ENCODE peak calls at places on chromosomes 3 and 15, in nine cellular contexts. One of them, this sample, is unnamed.

GRCh38 chr3:188034989-188035388 is 119.0 kb upstream of the LPP start:
- DNase-seq in pancreas: no peak
- DNase-seq in fibroblast of lung: no peak
- DNase-seq in hepatocyte: no peak
- DNase-seq in nephron progenitor cell: no peak
- DNase-seq in lung: no peak
- DNase-seq in heart left ventricle: no peak
- DNase-seq in IMR-90: no peak
- DNase-seq in tibial artery: no peak
- DNase-seq in this sample: no peak

GRCh38 chr15:25596644-25597562 is 158.1 kb upstream of the UBE3A start:
- DNase-seq in pancreas: no peak
- DNase-seq in fibroblast of lung: no peak
- DNase-seq in hepatocyte: peak
- DNase-seq in nephron progenitor cell: no peak
- DNase-seq in lung: no peak
- DNase-seq in heart left ventricle: no peak
- DNase-seq in IMR-90: no peak
- DNase-seq in tibial artery: no peak
- DNase-seq in this sample: no peak

GRCh38 chr3:180359381-180360279 is 242.3 kb upstream of the TTC14 start:
- DNase-seq in pancreas: no peak
- DNase-seq in fibroblast of lung: no peak
- DNase-seq in hepatocyte: no peak
- DNase-seq in nephron progenitor cell: no peak
- DNase-seq in lung: no peak
- DNase-seq in heart left ventricle: no peak
- DNase-seq in IMR-90: no peak
- DNase-seq in tibial artery: no peak
- DNase-seq in this sample: no peak

GRCh38 chr3:194661374-194661773 is 10.6 kb downstream of the LSG1 start:
- DNase-seq in pancreas: no peak
- DNase-seq in fibroblast of lung: peak
- DNase-seq in hepatocyte: no peak
- DNase-seq in nephron progenitor cell: no peak
- DNase-seq in lung: no peak
- DNase-seq in heart left ventricle: no peak
- DNase-seq in IMR-90: no peak
- DNase-seq in tibial artery: no peak
- DNase-seq in this sample: no peak

GRCh38 chr15:78889000-78889399 is 16.3 kb downstream of the MORF4L1 start:
- DNase-seq in pancreas: no peak
- DNase-seq in fibroblast of lung: no peak
- DNase-seq in hepatocyte: no peak
- DNase-seq in nephron progenitor cell: no peak
- DNase-seq in lung: no peak
- DNase-seq in heart left ventricle: no peak
- DNase-seq in IMR-90: no peak
- DNase-seq in tibial artery: no peak
- DNase-seq in this sample: no peak

GRCh38 chr3:159480046-159480445 is 508.6 kb upstream of the IL12A start:
- DNase-seq in pancreas: no peak
- DNase-seq in fibroblast of lung: no peak
- DNase-seq in hepatocyte: no peak
- DNase-seq in nephron progenitor cell: no peak
- DNase-seq in lung: no peak
- DNase-seq in heart left ventricle: no peak
- DNase-seq in IMR-90: no peak
- DNase-seq in tibial artery: no peak
- DNase-seq in this sample: no peak

GRCh38 chr3:150495563-150496168 is 50.6 kb downstream of the SERP1 start:
- DNase-seq in pancreas: no peak
- DNase-seq in fibroblast of lung: peak
- DNase-seq in hepatocyte: peak
- DNase-seq in nephron progenitor cell: peak
- DNase-seq in lung: no peak
- DNase-seq in heart left ventricle: no peak
- DNase-seq in IMR-90: peak
- DNase-seq in tibial artery: no peak
- DNase-seq in this sample: no peak

GRCh38 chr3:17605032-17605431 is 137.4 kb downstream of the TBC1D5 start:
- DNase-seq in pancreas: no peak
- DNase-seq in fibroblast of lung: peak
- DNase-seq in hepatocyte: peak
- DNase-seq in nephron progenitor cell: no peak
- DNase-seq in lung: no peak
- DNase-seq in heart left ventricle: no peak
- DNase-seq in IMR-90: peak
- DNase-seq in tibial artery: no peak
- DNase-seq in this sample: no peak

GRCh38 chr15:95557226-95558046 is 773.1 kb upstream of the NR2F2 start:
- DNase-seq in pancreas: no peak
- DNase-seq in fibroblast of lung: peak
- DNase-seq in hepatocyte: peak
- DNase-seq in nephron progenitor cell: peak
- DNase-seq in lung: no peak
- DNase-seq in heart left ventricle: no peak
- DNase-seq in IMR-90: peak
- DNase-seq in tibial artery: peak
- DNase-seq in this sample: no peak

GRCh38 chr15:80695911-80696651 is 971 bp downstream of the ABHD17C start:
- DNase-seq in pancreas: peak
- DNase-seq in fibroblast of lung: peak
- DNase-seq in hepatocyte: peak
- DNase-seq in nephron progenitor cell: peak
- DNase-seq in lung: peak
- DNase-seq in heart left ventricle: peak
- DNase-seq in IMR-90: no peak
- DNase-seq in tibial artery: no peak
- DNase-seq in this sample: no peak

GRCh38 chr15:26970712-26971210 is at the start of gene GABRG3:
- DNase-seq in pancreas: no peak
- DNase-seq in fibroblast of lung: no peak
- DNase-seq in hepatocyte: peak
- DNase-seq in nephron progenitor cell: peak
- DNase-seq in lung: no peak
- DNase-seq in heart left ventricle: no peak
- DNase-seq in IMR-90: no peak
- DNase-seq in tibial artery: no peak
- DNase-seq in this sample: no peak

GRCh38 chr15:66842710-66843441 is 140.8 kb downstream of the SMAD6 start:
- DNase-seq in pancreas: peak
- DNase-seq in fibroblast of lung: peak
- DNase-seq in hepatocyte: peak
- DNase-seq in nephron progenitor cell: peak
- DNase-seq in lung: peak
- DNase-seq in heart left ventricle: peak
- DNase-seq in IMR-90: peak
- DNase-seq in tibial artery: peak
- DNase-seq in this sample: peak

GRCh38 chr3:38349684-38350359 is 3.2 kb downstream of the XYLB start:
- DNase-seq in pancreas: no peak
- DNase-seq in fibroblast of lung: peak
- DNase-seq in hepatocyte: no peak
- DNase-seq in nephron progenitor cell: no peak
- DNase-seq in lung: no peak
- DNase-seq in heart left ventricle: no peak
- DNase-seq in IMR-90: peak
- DNase-seq in tibial artery: no peak
- DNase-seq in this sample: no peak

GRCh38 chr15:60651155-60651554 is 172.2 kb upstream of the ICE2 start:
- DNase-seq in pancreas: no peak
- DNase-seq in fibroblast of lung: peak
- DNase-seq in hepatocyte: no peak
- DNase-seq in nephron progenitor cell: no peak
- DNase-seq in lung: no peak
- DNase-seq in heart left ventricle: no peak
- DNase-seq in IMR-90: no peak
- DNase-seq in tibial artery: no peak
- DNase-seq in this sample: no peak

GRCh38 chr3:186413615-186414415 is 51.8 kb upstream of the DGKG start:
- DNase-seq in pancreas: peak
- DNase-seq in fibroblast of lung: peak
- DNase-seq in hepatocyte: peak
- DNase-seq in nephron progenitor cell: peak
- DNase-seq in lung: peak
- DNase-seq in heart left ventricle: peak
- DNase-seq in IMR-90: no peak
- DNase-seq in tibial artery: peak
- DNase-seq in this sample: no peak

GRCh38 chr3:33578325-33579180 is 138.3 kb upstream of the UBP1 start:
- DNase-seq in pancreas: no peak
- DNase-seq in fibroblast of lung: peak
- DNase-seq in hepatocyte: peak
- DNase-seq in nephron progenitor cell: no peak
- DNase-seq in lung: no peak
- DNase-seq in heart left ventricle: no peak
- DNase-seq in IMR-90: peak
- DNase-seq in tibial artery: no peak
- DNase-seq in this sample: no peak

GRCh38 chr3:194967126-194968117 is 281.7 kb downstream of the FAM43A start:
- DNase-seq in pancreas: no peak
- DNase-seq in fibroblast of lung: no peak
- DNase-seq in hepatocyte: no peak
- DNase-seq in nephron progenitor cell: no peak
- DNase-seq in lung: no peak
- DNase-seq in heart left ventricle: no peak
- DNase-seq in IMR-90: no peak
- DNase-seq in tibial artery: no peak
- DNase-seq in this sample: peak

GRCh38 chr3:190183121-190183520 is 62.4 kb upstream of the P3H2 start:
- DNase-seq in pancreas: no peak
- DNase-seq in fibroblast of lung: peak
- DNase-seq in hepatocyte: peak
- DNase-seq in nephron progenitor cell: no peak
- DNase-seq in lung: no peak
- DNase-seq in heart left ventricle: no peak
- DNase-seq in IMR-90: peak
- DNase-seq in tibial artery: no peak
- DNase-seq in this sample: no peak

GRCh38 chr3:195084746-195085145 is 186.2 kb downstream of the XXYLT1 start:
- DNase-seq in pancreas: no peak
- DNase-seq in fibroblast of lung: no peak
- DNase-seq in hepatocyte: no peak
- DNase-seq in nephron progenitor cell: no peak
- DNase-seq in lung: no peak
- DNase-seq in heart left ventricle: no peak
- DNase-seq in IMR-90: no peak
- DNase-seq in tibial artery: no peak
- DNase-seq in this sample: no peak

GRCh38 chr3:156172536-156172935 is 52.2 kb downstream of the KCNAB1 start:
- DNase-seq in pancreas: no peak
- DNase-seq in fibroblast of lung: no peak
- DNase-seq in hepatocyte: no peak
- DNase-seq in nephron progenitor cell: no peak
- DNase-seq in lung: no peak
- DNase-seq in heart left ventricle: no peak
- DNase-seq in IMR-90: no peak
- DNase-seq in tibial artery: no peak
- DNase-seq in this sample: no peak
- TF ChIP-seq CTCF in pancreas: no peak
- TF ChIP-seq CTCF in fibroblast of lung: no peak
- TF ChIP-seq CTCF in hepatocyte: no peak
- TF ChIP-seq CTCF in nephron progenitor cell: no peak
- TF ChIP-seq CTCF in lung: no peak
- TF ChIP-seq CTCF in heart left ventricle: no peak
- TF ChIP-seq CTCF in IMR-90: no peak
- TF ChIP-seq CTCF in tibial artery: no peak
- TF ChIP-seq CTCF in this sample: no peak

GRCh38 chr15:39312984-39313383 is 267.9 kb upstream of the THBS1 start:
- DNase-seq in pancreas: no peak
- DNase-seq in fibroblast of lung: no peak
- DNase-seq in hepatocyte: peak
- DNase-seq in nephron progenitor cell: no peak
- DNase-seq in lung: no peak
- DNase-seq in heart left ventricle: no peak
- DNase-seq in IMR-90: no peak
- DNase-seq in tibial artery: peak
- DNase-seq in this sample: no peak
- TF ChIP-seq CTCF in pancreas: no peak
- TF ChIP-seq CTCF in fibroblast of lung: no peak
- TF ChIP-seq CTCF in hepatocyte: peak
- TF ChIP-seq CTCF in nephron progenitor cell: no peak
- TF ChIP-seq CTCF in lung: no peak
- TF ChIP-seq CTCF in heart left ventricle: peak
- TF ChIP-seq CTCF in IMR-90: no peak
- TF ChIP-seq CTCF in tibial artery: no peak
- TF ChIP-seq CTCF in this sample: peak

GRCh38 chr3:138829886-138830510 is 4.7 kb downstream of the PIK3CB start:
- DNase-seq in pancreas: no peak
- DNase-seq in fibroblast of lung: no peak
- DNase-seq in hepatocyte: no peak
- DNase-seq in nephron progenitor cell: no peak
- DNase-seq in lung: no peak
- DNase-seq in heart left ventricle: no peak
- DNase-seq in IMR-90: no peak
- DNase-seq in tibial artery: no peak
- DNase-seq in this sample: no peak

GRCh38 chr3:138818175-138818574 is 16.6 kb downstream of the PIK3CB start:
- DNase-seq in pancreas: no peak
- DNase-seq in fibroblast of lung: no peak
- DNase-seq in hepatocyte: no peak
- DNase-seq in nephron progenitor cell: no peak
- DNase-seq in lung: no peak
- DNase-seq in heart left ventricle: no peak
- DNase-seq in IMR-90: no peak
- DNase-seq in tibial artery: no peak
- DNase-seq in this sample: no peak

GRCh38 chr3:138829097-138829496 is 5.6 kb downstream of the PIK3CB start:
- DNase-seq in pancreas: no peak
- DNase-seq in fibroblast of lung: no peak
- DNase-seq in hepatocyte: no peak
- DNase-seq in nephron progenitor cell: no peak
- DNase-seq in lung: no peak
- DNase-seq in heart left ventricle: no peak
- DNase-seq in IMR-90: no peak
- DNase-seq in tibial artery: no peak
- DNase-seq in this sample: no peak

GRCh38 chr3:138827222-138827621 is 7.5 kb downstream of the PIK3CB start:
- DNase-seq in pancreas: no peak
- DNase-seq in fibroblast of lung: no peak
- DNase-seq in hepatocyte: no peak
- DNase-seq in nephron progenitor cell: no peak
- DNase-seq in lung: no peak
- DNase-seq in heart left ventricle: no peak
- DNase-seq in IMR-90: no peak
- DNase-seq in tibial artery: no peak
- DNase-seq in this sample: no peak

GRCh38 chr3:138824114-138824506 is 10.6 kb downstream of the PIK3CB start:
- DNase-seq in pancreas: no peak
- DNase-seq in fibroblast of lung: no peak
- DNase-seq in hepatocyte: no peak
- DNase-seq in nephron progenitor cell: no peak
- DNase-seq in lung: no peak
- DNase-seq in heart left ventricle: no peak
- DNase-seq in IMR-90: no peak
- DNase-seq in tibial artery: no peak
- DNase-seq in this sample: no peak
- TF ChIP-seq CTCF in pancreas: no peak
- TF ChIP-seq CTCF in fibroblast of lung: no peak
- TF ChIP-seq CTCF in hepatocyte: no peak
- TF ChIP-seq CTCF in nephron progenitor cell: no peak
- TF ChIP-seq CTCF in lung: no peak
- TF ChIP-seq CTCF in heart left ventricle: no peak
- TF ChIP-seq CTCF in IMR-90: no peak
- TF ChIP-seq CTCF in tibial artery: no peak
- TF ChIP-seq CTCF in this sample: no peak

GRCh38 chr15:54045397-54045796 is 67.2 kb downstream of the UNC13C start:
- DNase-seq in pancreas: no peak
- DNase-seq in fibroblast of lung: no peak
- DNase-seq in hepatocyte: peak
- DNase-seq in nephron progenitor cell: no peak
- DNase-seq in lung: no peak
- DNase-seq in heart left ventricle: no peak
- DNase-seq in IMR-90: no peak
- DNase-seq in tibial artery: no peak
- DNase-seq in this sample: no peak
- TF ChIP-seq CTCF in pancreas: no peak
- TF ChIP-seq CTCF in fibroblast of lung: no peak
- TF ChIP-seq CTCF in hepatocyte: no peak
- TF ChIP-seq CTCF in nephron progenitor cell: no peak
- TF ChIP-seq CTCF in lung: no peak
- TF ChIP-seq CTCF in heart left ventricle: no peak
- TF ChIP-seq CTCF in IMR-90: no peak
- TF ChIP-seq CTCF in tibial artery: no peak
- TF ChIP-seq CTCF in this sample: no peak